ENCODE peak calls at places on chromosomes 12 and 14, in eight cellular contexts. W is M059J; U is activated effector memory CD4-positive, alpha-beta T cell treated with Interleukin-2 at 50 U/mL for 16 hours; T is stimulated activated CD8-positive, alpha-beta memory T cell treated with anti-CD3 and anti-CD28 coated beads, Interleukin-7, amount 100 ng/mL, for 4 hours; V is stimulated activated naive CD8-positive, alpha-beta T cell treated with anti-CD3 and anti-CD28 coated beads, Interleukin-15, amount 100 ng/mL, for 72 hours; C is NCI-H2029 treated with DMSO at 0.1 percent for 48 hours; I is left cardiac atrium; B is stimulated activated CD4-positive, alpha-beta T cell treated with anti-CD3 and anti-CD28 coated beads, Interleukin-1b, Interleukin-23, amount 100 ng/mL, for 48 hours. Y is an unnamed sample.

GRCh38 chr14:103031956-103032355 is 25.4 kb downstream of the CDC42BPB start:
- DNase-seq in T (no peak), V (no peak), B (no peak), I (no peak), U (no peak), W (no peak), C (no peak), Y (no peak)

GRCh38 chr12:101414533-101415119 is 7.1 kb upstream of the ARL1 start:
- DNase-seq in T (no peak), C (peak; percentile 73), W (peak; percentile 63), I (no peak), U (no peak), V (no peak), B (no peak), Y (no peak)

GRCh38 chr14:105885561-105886320 is 359.4 kb downstream of the TMEM121 start:
- DNase-seq in T (no peak), V (peak; percentile 4), C (no peak), I (no peak), W (no peak), B (no peak), U (no peak), Y (peak; percentile 38)

GRCh38 chr12:117966511-117966910 is 2.3 kb downstream of the KSR2 start:
- DNase-seq in C (no peak), U (no peak), I (no peak), T (no peak), B (no peak), V (no peak), W (no peak), Y (no peak)

GRCh38 chr12:68222336-68222735 is 3.3 kb downstream of the IL26 start:
- DNase-seq in U (no peak), B (no peak), C (no peak), V (no peak), T (no peak), I (no peak), W (no peak), Y (no peak)

GRCh38 chr14:77347746-77348145 is 26.9 kb downstream of the GSTZ1 start:
- DNase-seq in V (no peak), U (no peak), W (no peak), I (no peak), T (no peak), C (no peak), B (no peak), Y (no peak)

GRCh38 chr14:101126376-101127130 is 223.0 kb upstream of the RTL1 start:
- DNase-seq in C (no peak), U (no peak), T (no peak), W (no peak), B (no peak), I (peak; percentile 10), V (no peak), Y (no peak)

GRCh38 chr12:43914923-43915468 is 79.1 kb downstream of the TMEM117 start:
- DNase-seq in U (no peak), B (no peak), C (no peak), V (no peak), I (no peak), T (no peak), W (peak; percentile 4), Y (no peak)

GRCh38 chr12:109765493-109765810 is 51.8 kb downstream of the FAM222A start:
- DNase-seq in W (no peak), U (no peak), C (no peak), T (no peak), V (no peak), B (no peak), I (no peak), Y (no peak)

GRCh38 chr12:93204896-93205295 is 172.8 kb upstream of the NUDT4 start:
- DNase-seq in I (no peak), C (no peak), U (no peak), V (no peak), T (no peak), W (no peak), B (no peak), Y (no peak)

GRCh38 chr12:45130881-45131281 is 80.0 kb upstream of the DBX2 start:
- DNase-seq in V (peak; percentile 43), C (peak; percentile 5), T (peak; percentile 12), U (peak; percentile 1), B (peak; percentile 29), W (peak; percentile 68), I (no peak), Y (peak; percentile 34)

GRCh38 chr14:53509845-53510244 is 356.7 kb upstream of the DDHD1 start:
- DNase-seq in U (no peak), B (no peak), W (no peak), V (no peak), C (no peak), I (peak; percentile 24), T (no peak), Y (no peak)

GRCh38 chr12:38776657-38777056 is 128.7 kb downstream of the CPNE8 start:
- DNase-seq in I (no peak), W (no peak), B (no peak), U (no peak), T (no peak), C (no peak), V (no peak), Y (no peak)

GRCh38 chr12:113174461-113175384 is 10.6 kb downstream of the DDX54 start:
- DNase-seq in W (peak; percentile 50), U (peak; percentile 60), B (peak; percentile 81), I (peak; percentile 70), V (peak; percentile 76), T (peak; percentile 55), C (no peak), Y (peak; percentile 66)

GRCh38 chr12:106957617-106958016 is 1.9 kb downstream of the TMEM263 start:
- DNase-seq in T (no peak), I (no peak), W (no peak), U (no peak), V (no peak), C (no peak), B (no peak), Y (no peak)

GRCh38 chr14:77508876-77509275 is 10.3 kb upstream of the ISM2 start:
- DNase-seq in B (no peak), W (no peak), C (no peak), I (no peak), T (no peak), U (no peak), V (no peak), Y (no peak)

GRCh38 chr14:63867926-63868921 is 15.4 kb downstream of the SYNE2 start:
- DNase-seq in T (no peak), I (no peak), B (no peak), V (no peak), C (no peak), W (peak; percentile 31), U (no peak), Y (no peak)

GRCh38 chr12:32125455-32126084 is 18.9 kb downstream of the BICD1 start:
- DNase-seq in B (no peak), V (no peak), C (no peak), I (no peak), T (no peak), U (no peak), W (peak; percentile 71), Y (no peak)

GRCh38 chr14:56199095-56199975 is 81.1 kb downstream of the PELI2 start:
- DNase-seq in B (no peak), I (no peak), W (peak; percentile 98), V (no peak), C (peak; percentile 63), T (no peak), U (no peak), Y (no peak)

GRCh38 chr12:121451931-121452330 is 52.0 kb downstream of the RNF34 start:
- DNase-seq in W (no peak), B (no peak), I (no peak), V (no peak), U (no peak), C (no peak), T (no peak), Y (no peak)

GRCh38 chr14:61644834-61645233 is 50.5 kb upstream of the HIF1A start:
- DNase-seq in T (no peak), I (no peak), B (no peak), C (peak; percentile 95), U (no peak), W (no peak), V (no peak), Y (no peak)

GRCh38 chr14:64212666-64213065 is 81.5 kb downstream of the ESR2 start:
- DNase-seq in B (no peak), V (no peak), C (no peak), U (no peak), T (no peak), I (no peak), W (no peak), Y (no peak)

GRCh38 chr14:32382704-32383103 is 53.6 kb downstream of the AKAP6 start:
- DNase-seq in U (no peak), V (no peak), W (peak; percentile 23), T (no peak), B (no peak), I (no peak), C (peak; percentile 31), Y (peak; percentile 24)

GRCh38 chr12:126353604-126354003 is 1288.4 kb downstream of the AACS start:
- DNase-seq in W (no peak), C (no peak), B (no peak), T (no peak), I (no peak), V (no peak), U (no peak), Y (no peak)

GRCh38 chr12:76489737-76490136 is 69.8 kb downstream of the OSBPL8 start:
- DNase-seq in C (no peak), I (no peak), V (no peak), B (no peak), W (peak; percentile 27), U (no peak), T (no peak), Y (no peak)

GRCh38 chr14:99246536-99247083 is 25.4 kb downstream of the BCL11B start:
- DNase-seq in I (no peak), T (no peak), C (no peak), U (no peak), V (peak; percentile 50), B (no peak), W (no peak), Y (no peak)

GRCh38 chr12:46206471-46206870 is 62.4 kb downstream of the SLC38A1 start:
- DNase-seq in C (no peak), W (no peak), I (no peak), V (no peak), U (no peak), T (no peak), B (no peak), Y (no peak)

GRCh38 chr12:121239704-121240420 is 29.9 kb downstream of the P2RX4 start:
- DNase-seq in V (no peak), I (no peak), C (no peak), U (no peak), B (no peak), T (no peak), W (no peak), Y (no peak)

GRCh38 chr12:53804429-53804828 is 52.6 kb upstream of the CISTR start:
- DNase-seq in U (no peak), T (no peak), B (no peak), C (no peak), V (no peak), I (no peak), W (no peak), Y (no peak)

GRCh38 chr12:109804820-109805761 is 28.1 kb downstream of the TRPV4 start:
- DNase-seq in U (peak; percentile 53), I (peak; percentile 60), C (peak; percentile 3), B (peak; percentile 56), W (peak; percentile 31), T (peak; percentile 42), V (peak; percentile 59), Y (no peak)

GRCh38 chr12:113097716-113098427 is 37.7 kb downstream of the RASAL1 start:
- DNase-seq in I (peak; percentile 66), C (peak; percentile 76), W (no peak), V (no peak), B (no peak), T (no peak), U (no peak), Y (no peak)

GRCh38 chr14:43141636-43142191 is 1365.4 kb downstream of the FSCB start:
- DNase-seq in V (no peak), C (no peak), T (no peak), I (no peak), B (no peak), W (no peak), U (no peak), Y (no peak)

GRCh38 chr14:94768521-94769412 is 1.1 kb downstream of the GSC start:
- DNase-seq in B (peak; percentile 27), V (peak; percentile 50), I (no peak), U (peak; percentile 5), T (no peak), W (no peak), C (no peak), Y (no peak)

GRCh38 chr12:674272-674781 is 11.1 kb upstream of the NINJ2 start:
- DNase-seq in I (no peak), C (no peak), T (peak; percentile 68), V (peak; percentile 93), U (peak; percentile 29), W (no peak), B (peak; percentile 89), Y (peak; percentile 8)

Y was measured in mucosa of descending colon.